ENCODE peak calls at places on chromosomes 13 and 19, in eight cellular contexts. U is LHCN-M2; Y is NCI-H1694; B is stimulated activated CD8-positive, alpha-beta memory T cell treated with anti-CD3 and anti-CD28 coated beads, Interleukin-4, amount 100 ng/mL, for 1 hour; J is amygdala; X is germinal center; A is activated T-cell treated with anti-CD3 and anti-CD28 coated beads, Interleukin-2, amount 50 U/mL, for 1 hour; O is DMS153. K is an unnamed sample.
A peak's percentile ranks its signal among the peaks of the same experiment; 100 is the strongest.

GRCh38 chr19:19514215-19514633 is 1.1 kb downstream of the TSSK6 start:
- DNase-seq in U (no peak), Y (no peak), B (no peak), J (no peak), X (no peak), A (no peak), O (no peak), K (peak; percentile 60)

GRCh38 chr19:29384676-29385075 is 141.1 kb upstream of the VSTM2B start:
- DNase-seq in U (no peak), Y (no peak), B (no peak), J (no peak), X (no peak), A (no peak), O (no peak), K (peak; percentile 17)

GRCh38 chr13:20387006-20387405 is 138.7 kb downstream of the CRYL1 start:
- DNase-seq in U (no peak), Y (no peak), B (no peak), J (no peak), X (no peak), A (no peak), O (no peak), K (no peak)

GRCh38 chr13:46983881-46984280 is 87.0 kb upstream of the HTR2A start:
- DNase-seq in U (peak; percentile 46), Y (no peak), B (no peak), J (no peak), X (peak; percentile 12), A (no peak), O (no peak), K (no peak)

GRCh38 chr13:73081256-73081915 is 22.6 kb downstream of the KLF5 start:
- DNase-seq in U (no peak), Y (no peak), B (no peak), J (no peak), X (no peak), A (no peak), O (no peak), K (no peak)

GRCh38 chr13:42893346-42893745 is 98.7 kb downstream of the EPSTI1 start:
- DNase-seq in U (peak; percentile 56), Y (no peak), B (no peak), J (no peak), X (no peak), A (no peak), O (no peak), K (no peak)

GRCh38 chr13:41543664-41544300 is 86.4 kb downstream of the RGCC start:
- DNase-seq in U (no peak), Y (no peak), B (no peak), J (no peak), X (no peak), A (no peak), O (no peak), K (peak; percentile 38)

GRCh38 chr13:94952787-94953186 is 240.4 kb upstream of the SOX21 start:
- DNase-seq in U (no peak), Y (no peak), B (no peak), J (no peak), X (no peak), A (no peak), O (no peak), K (no peak)

GRCh38 chr13:96781141-96781540 is 213.1 kb downstream of the OXGR1 start:
- DNase-seq in U (peak; percentile 17), Y (no peak), B (no peak), J (peak; percentile 38), X (no peak), A (no peak), O (no peak), K (peak; percentile 52)

GRCh38 chr13:33235564-33235963 is 50.0 kb downstream of the STARD13 start:
- DNase-seq in U (no peak), Y (no peak), B (no peak), J (no peak), X (no peak), A (no peak), O (no peak), K (no peak)

GRCh38 chr13:100541882-100542545 is 46.6 kb downstream of the GGACT start:
- DNase-seq in U (no peak), Y (no peak), B (no peak), J (no peak), X (no peak), A (no peak), O (no peak), K (no peak)

GRCh38 chr13:80717834-80718233 is 376.9 kb upstream of the SPRY2 start:
- DNase-seq in U (no peak), Y (no peak), B (no peak), J (no peak), X (no peak), A (no peak), O (no peak), K (no peak)

GRCh38 chr19:944171-944567 is 18.3 kb downstream of the ARID3A start:
- DNase-seq in U (no peak), Y (no peak), B (no peak), J (no peak), X (no peak), A (no peak), O (no peak), K (no peak)

GRCh38 chr19:43499042-43499441 is 5.5 kb downstream of the PHLDB3 start:
- DNase-seq in U (no peak), Y (no peak), B (no peak), J (no peak), X (no peak), A (no peak), O (no peak), K (no peak)

GRCh38 chr13:113997845-113998751 is 24.2 kb upstream of the C13orf46 start:
- DNase-seq in U (peak; percentile 92), Y (peak; percentile 72), B (no peak), J (no peak), X (no peak), A (no peak), O (no peak), K (no peak)